ENCODE peak calls at places on chromosomes 11 and 22, in seven cellular contexts. U, O, G, B, X, K and Z are unnamed samples.

GRCh38 chr11:83674498-83674897 is 388.3 kb upstream of the CCDC90B start:
- DNase-seq in K (no peak), G (no peak), B (no peak), U (no peak), X (no peak), O (no peak), Z (no peak)

GRCh38 chr11:7610393-7610792 is 62.9 kb downstream of the CYB5R2 start:
- DNase-seq in X (no peak), G (no peak), B (no peak), K (no peak), U (no peak), O (no peak), Z (no peak)

GRCh38 chr22:33780761-33781160 is 139.5 kb downstream of the LARGE1 start:
- DNase-seq in O (no peak), B (no peak), G (no peak), K (no peak), X (no peak), U (no peak), Z (no peak)

GRCh38 chr22:31179345-31179744 is 19.4 kb downstream of the RNF185 start:
- DNase-seq in B (peak), X (no peak), G (no peak), K (no peak), U (no peak), O (no peak), Z (no peak)

GRCh38 chr11:122791836-122792235 is 46.5 kb upstream of the CRTAM start:
- DNase-seq in X (no peak), B (no peak), G (no peak), O (no peak), K (no peak), U (no peak), Z (no peak)

GRCh38 chr11:96763244-96763643 is 373.4 kb downstream of the JRKL start:
- DNase-seq in K (no peak), B (no peak), X (no peak), O (no peak), G (no peak), U (no peak), Z (no peak)

GRCh38 chr22:23377767-23378166 is 197.5 kb downstream of the BCR start:
- DNase-seq in U (no peak), O (no peak), X (no peak), B (no peak), K (no peak), G (no peak), Z (no peak)

GRCh38 chr22:47954107-47954506 is 1191.7 kb downstream of the TBC1D22A start:
- DNase-seq in B (no peak), U (no peak), O (no peak), X (no peak), G (no peak), K (peak), Z (no peak)

GRCh38 chr11:66313321-66314185 is 3.3 kb downstream of the CD248 start:
- DNase-seq in K (no peak), B (no peak), U (no peak), X (no peak), G (no peak), O (no peak), Z (peak)

GRCh38 chr22:30878516-30879365 is 89.8 kb downstream of the MORC2 start:
- DNase-seq in O (no peak), U (no peak), X (no peak), G (no peak), B (no peak), K (no peak), Z (no peak)

GRCh38 chr11:45658292-45658991 is 7.0 kb downstream of the CHST1 start:
- DNase-seq in U (peak), G (no peak), O (no peak), B (no peak), X (no peak), K (no peak), Z (no peak)

GRCh38 chr11:61488651-61489291 is 19.8 kb upstream of the LRRC10B start:
- DNase-seq in G (no peak), B (no peak), X (no peak), O (no peak), U (no peak), K (no peak), Z (no peak)

GRCh38 chr11:66856496-66857233 is at the start of gene LRFN4:
- DNase-seq in B (peak), X (peak), U (no peak), G (no peak), K (peak), O (peak), Z (no peak)

GRCh38 chr11:134126197-134126822 is 57.4 kb downstream of the JAM3 start:
- DNase-seq in B (no peak), U (peak), X (no peak), K (no peak), O (no peak), G (no peak), Z (no peak)

GRCh38 chr11:131473510-131473909 is 103.1 kb downstream of the NTM start:
- DNase-seq in U (no peak), G (no peak), X (no peak), K (no peak), B (no peak), O (no peak), Z (no peak)

GRCh38 chr11:120115272-120116000 is 22.5 kb downstream of the TRIM29 start:
- DNase-seq in B (no peak), K (no peak), X (no peak), G (no peak), U (no peak), O (no peak), Z (no peak)

GRCh38 chr11:102449651-102450570 is 2.7 kb downstream of the TMEM123 start:
- DNase-seq in O (no peak), X (no peak), U (no peak), K (no peak), B (no peak), G (no peak), Z (no peak)

GRCh38 chr11:61983419-61983818 is 16.0 kb upstream of the FTH1 start:
- DNase-seq in B (no peak), X (no peak), U (no peak), O (no peak), G (no peak), K (no peak), Z (no peak)

GRCh38 chr22:46625113-46625842 is 5.1 kb downstream of the GRAMD4 start:
- DNase-seq in X (no peak), B (no peak), G (no peak), U (no peak), O (no peak), K (no peak), Z (no peak)

GRCh38 chr22:36162127-36163034 is 1.8 kb upstream of the APOL3 start:
- DNase-seq in O (peak), X (no peak), G (peak), U (no peak), B (no peak), K (no peak), Z (no peak)

GRCh38 chr11:65575568-65576231 is at the start of gene EHBP1L1:
- DNase-seq in U (no peak), O (peak), G (peak), K (peak), B (no peak), X (peak), Z (no peak)

GRCh38 chr22:30336752-30337460 is 10.2 kb upstream of the TBC1D10A start:
- DNase-seq in X (no peak), B (no peak), K (no peak), G (no peak), U (no peak), O (no peak), Z (no peak)

GRCh38 chr11:2088746-2089535 is 50.2 kb downstream of the IGF2 start:
- DNase-seq in U (no peak), G (no peak), O (no peak), X (no peak), K (peak), B (no peak), Z (no peak)

GRCh38 chr22:29072979-29073617 is at the start of gene KREMEN1:
- DNase-seq in K (no peak), B (no peak), G (no peak), U (no peak), X (no peak), O (no peak), Z (no peak)

GRCh38 chr11:2212411-2213251 is 41.0 kb upstream of the TH start:
- DNase-seq in U (no peak), K (peak), O (no peak), B (no peak), G (peak), X (no peak), Z (no peak)

GRCh38 chr11:15779518-15779917 is 576.8 kb downstream of the SOX6 start:
- DNase-seq in B (no peak), G (no peak), U (no peak), O (no peak), K (no peak), X (no peak), Z (no peak)

GRCh38 chr11:34349882-34350281 is 7.9 kb downstream of the ABTB2 start:
- DNase-seq in O (no peak), K (no peak), U (no peak), X (no peak), G (no peak), B (no peak), Z (no peak)

GRCh38 chr11:107840120-107840479 is 18.5 kb downstream of the SLC35F2 start:
- DNase-seq in G (no peak), O (no peak), X (no peak), B (no peak), U (no peak), K (no peak), Z (no peak)

GRCh38 chr11:125404136-125404810 is 91.8 kb downstream of the FEZ1 start:
- DNase-seq in K (no peak), G (no peak), O (no peak), X (no peak), U (no peak), B (no peak), Z (peak)

GRCh38 chr11:29318134-29318845 is 698.5 kb downstream of the KCNA4 start:
- DNase-seq in O (no peak), K (no peak), B (no peak), U (no peak), G (no peak), X (no peak), Z (no peak)

GRCh38 chr11:78268516-78269410 is 80.0 kb downstream of the USP35 start:
- DNase-seq in X (no peak), U (no peak), O (no peak), K (no peak), G (no peak), B (no peak), Z (no peak)

GRCh38 chr11:77047007-77047927 is 13.1 kb downstream of the B3GNT6 start:
- DNase-seq in K (no peak), G (peak), B (peak), U (peak), O (no peak), X (peak), Z (peak)

GRCh38 chr11:126601550-126602215 is 246.2 kb downstream of the ST3GAL4 start:
- DNase-seq in K (no peak), O (no peak), X (no peak), B (peak), U (no peak), G (no peak), Z (peak)

GRCh38 chr11:43130616-43131015 is 181.2 kb upstream of the API5 start:
- DNase-seq in O (no peak), B (peak), G (no peak), X (no peak), K (no peak), U (no peak), Z (peak)

GRCh38 chr22:21941921-21942320 is 10.7 kb downstream of the PPM1F start:
- DNase-seq in B (no peak), X (no peak), G (no peak), O (no peak), U (no peak), K (no peak), Z (no peak)

GRCh38 chr11:35288817-35289541 is 130.4 kb downstream of the SLC1A2 start:
- DNase-seq in O (no peak), G (no peak), B (no peak), U (no peak), K (no peak), X (no peak), Z (no peak)

GRCh38 chr11:45205978-45206377 is 59.5 kb downstream of the PRDM11 start:
- DNase-seq in U (no peak), B (no peak), G (no peak), X (no peak), K (no peak), O (no peak), Z (no peak)